ENCODE peak calls at places on chromosome 10, in ten cellular contexts. One of them, this sample, is unnamed.

GRCh38 chr10:103448751-103449150 is 3.4 kb downstream of the CALHM2 start:
- DNase-seq in HFFc6: peak
- DNase-seq in renal cortical epithelial cell: peak
- DNase-seq in posterior vena cava: peak
- DNase-seq in GM04504: peak
- DNase-seq in fibroblast of pulmonary artery: peak
- DNase-seq in iPS-NIHi11: no peak
- DNase-seq in osteoblast: peak
- DNase-seq in adipocyte: peak
- DNase-seq in spleen: no peak
- DNase-seq in this sample: no peak

GRCh38 chr10:53537508-53537907 is 764.9 kb upstream of the MBL2 start:
- DNase-seq in posterior vena cava: no peak
- DNase-seq in renal cortical epithelial cell: no peak
- DNase-seq in osteoblast: no peak
- DNase-seq in fibroblast of pulmonary artery: no peak
- DNase-seq in spleen: no peak
- DNase-seq in adipocyte: no peak
- DNase-seq in iPS-NIHi11: no peak
- DNase-seq in HFFc6: no peak
- DNase-seq in GM04504: no peak
- DNase-seq in this sample: no peak

GRCh38 chr10:68550747-68551411 is 9.3 kb upstream of the TET1 start:
- DNase-seq in adipocyte: peak
- DNase-seq in spleen: no peak
- DNase-seq in renal cortical epithelial cell: peak
- DNase-seq in iPS-NIHi11: peak
- DNase-seq in HFFc6: peak
- DNase-seq in GM04504: peak
- DNase-seq in fibroblast of pulmonary artery: peak
- DNase-seq in posterior vena cava: no peak
- DNase-seq in osteoblast: peak
- DNase-seq in this sample: no peak

GRCh38 chr10:14372616-14373015 is 41.9 kb upstream of the FRMD4A start:
- DNase-seq in HFFc6: no peak
- DNase-seq in adipocyte: no peak
- DNase-seq in osteoblast: no peak
- DNase-seq in GM04504: no peak
- DNase-seq in spleen: no peak
- DNase-seq in posterior vena cava: no peak
- DNase-seq in fibroblast of pulmonary artery: no peak
- DNase-seq in renal cortical epithelial cell: no peak
- DNase-seq in iPS-NIHi11: no peak
- DNase-seq in this sample: no peak

GRCh38 chr10:132742167-132742836 is 43.6 kb downstream of the NKX6-2 start:
- DNase-seq in posterior vena cava: no peak
- DNase-seq in adipocyte: no peak
- DNase-seq in iPS-NIHi11: no peak
- DNase-seq in spleen: no peak
- DNase-seq in renal cortical epithelial cell: no peak
- DNase-seq in osteoblast: no peak
- DNase-seq in GM04504: no peak
- DNase-seq in fibroblast of pulmonary artery: no peak
- DNase-seq in HFFc6: no peak
- DNase-seq in this sample: no peak

GRCh38 chr10:7417103-7417623 is 6.3 kb upstream of the SFMBT2 start:
- DNase-seq in spleen: no peak
- DNase-seq in iPS-NIHi11: no peak
- DNase-seq in osteoblast: no peak
- DNase-seq in fibroblast of pulmonary artery: peak
- DNase-seq in GM04504: no peak
- DNase-seq in adipocyte: peak
- DNase-seq in posterior vena cava: no peak
- DNase-seq in HFFc6: peak
- DNase-seq in renal cortical epithelial cell: peak
- DNase-seq in this sample: no peak

GRCh38 chr10:22552888-22553378 is 161.4 kb downstream of the PIP4K2A start:
- DNase-seq in osteoblast: no peak
- DNase-seq in HFFc6: peak
- DNase-seq in fibroblast of pulmonary artery: peak
- DNase-seq in spleen: no peak
- DNase-seq in iPS-NIHi11: no peak
- DNase-seq in posterior vena cava: no peak
- DNase-seq in renal cortical epithelial cell: peak
- DNase-seq in GM04504: no peak
- DNase-seq in adipocyte: peak
- DNase-seq in this sample: no peak

GRCh38 chr10:437698-438490 is 251.6 kb downstream of the DIP2C start:
- DNase-seq in fibroblast of pulmonary artery: no peak
- DNase-seq in spleen: no peak
- DNase-seq in iPS-NIHi11: no peak
- DNase-seq in adipocyte: no peak
- DNase-seq in osteoblast: no peak
- DNase-seq in HFFc6: no peak
- DNase-seq in posterior vena cava: no peak
- DNase-seq in renal cortical epithelial cell: no peak
- DNase-seq in GM04504: no peak
- DNase-seq in this sample: no peak

GRCh38 chr10:130455791-130456190 is 319.6 kb downstream of the GLRX3 start:
- DNase-seq in fibroblast of pulmonary artery: no peak
- DNase-seq in renal cortical epithelial cell: no peak
- DNase-seq in HFFc6: no peak
- DNase-seq in iPS-NIHi11: no peak
- DNase-seq in spleen: no peak
- DNase-seq in osteoblast: no peak
- DNase-seq in adipocyte: no peak
- DNase-seq in GM04504: no peak
- DNase-seq in posterior vena cava: no peak
- DNase-seq in this sample: no peak

GRCh38 chr10:43461950-43462349 is 25.0 kb downstream of the ZNF487 start:
- DNase-seq in fibroblast of pulmonary artery: peak
- DNase-seq in GM04504: peak
- DNase-seq in osteoblast: peak
- DNase-seq in adipocyte: peak
- DNase-seq in spleen: no peak
- DNase-seq in HFFc6: peak
- DNase-seq in posterior vena cava: no peak
- DNase-seq in renal cortical epithelial cell: peak
- DNase-seq in iPS-NIHi11: peak
- DNase-seq in this sample: no peak

GRCh38 chr10:43203491-43204393 is 63.1 kb downstream of the RASGEF1A start:
- DNase-seq in posterior vena cava: peak
- DNase-seq in fibroblast of pulmonary artery: peak
- DNase-seq in iPS-NIHi11: peak
- DNase-seq in renal cortical epithelial cell: no peak
- DNase-seq in GM04504: no peak
- DNase-seq in HFFc6: no peak
- DNase-seq in spleen: peak
- DNase-seq in osteoblast: peak
- DNase-seq in adipocyte: no peak
- DNase-seq in this sample: peak

GRCh38 chr10:28130267-28130666 is 131.4 kb upstream of the ODAD2 start:
- DNase-seq in spleen: no peak
- DNase-seq in fibroblast of pulmonary artery: peak
- DNase-seq in HFFc6: peak
- DNase-seq in adipocyte: peak
- DNase-seq in GM04504: peak
- DNase-seq in posterior vena cava: no peak
- DNase-seq in renal cortical epithelial cell: peak
- DNase-seq in osteoblast: peak
- DNase-seq in iPS-NIHi11: no peak
- DNase-seq in this sample: no peak

GRCh38 chr10:44260286-44260928 is 124.5 kb downstream of the CXCL12 start:
- DNase-seq in renal cortical epithelial cell: no peak
- DNase-seq in HFFc6: no peak
- DNase-seq in posterior vena cava: no peak
- DNase-seq in adipocyte: no peak
- DNase-seq in spleen: no peak
- DNase-seq in osteoblast: no peak
- DNase-seq in iPS-NIHi11: no peak
- DNase-seq in GM04504: no peak
- DNase-seq in fibroblast of pulmonary artery: no peak
- DNase-seq in this sample: no peak

GRCh38 chr10:34628174-34628802 is 186.8 kb downstream of the PARD3 start:
- DNase-seq in posterior vena cava: peak
- DNase-seq in fibroblast of pulmonary artery: peak
- DNase-seq in iPS-NIHi11: no peak
- DNase-seq in renal cortical epithelial cell: no peak
- DNase-seq in GM04504: no peak
- DNase-seq in adipocyte: peak
- DNase-seq in osteoblast: no peak
- DNase-seq in spleen: no peak
- DNase-seq in HFFc6: no peak
- DNase-seq in this sample: peak

GRCh38 chr10:60388709-60389241 is 900 bp downstream of the ANK3 start:
- DNase-seq in posterior vena cava: no peak
- DNase-seq in GM04504: no peak
- DNase-seq in iPS-NIHi11: no peak
- DNase-seq in adipocyte: no peak
- DNase-seq in renal cortical epithelial cell: peak
- DNase-seq in fibroblast of pulmonary artery: peak
- DNase-seq in HFFc6: no peak
- DNase-seq in osteoblast: no peak
- DNase-seq in spleen: no peak
- DNase-seq in this sample: no peak

GRCh38 chr10:90051053-90051452 is 349.7 kb downstream of the KIF20B start:
- DNase-seq in renal cortical epithelial cell: no peak
- DNase-seq in adipocyte: no peak
- DNase-seq in osteoblast: no peak
- DNase-seq in iPS-NIHi11: no peak
- DNase-seq in HFFc6: no peak
- DNase-seq in fibroblast of pulmonary artery: no peak
- DNase-seq in spleen: no peak
- DNase-seq in posterior vena cava: no peak
- DNase-seq in GM04504: no peak
- DNase-seq in this sample: no peak

GRCh38 chr10:48289652-48290238 is 15.2 kb upstream of the FRMPD2 start:
- DNase-seq in fibroblast of pulmonary artery: peak
- DNase-seq in adipocyte: peak
- DNase-seq in HFFc6: no peak
- DNase-seq in renal cortical epithelial cell: peak
- DNase-seq in iPS-NIHi11: peak
- DNase-seq in GM04504: peak
- DNase-seq in osteoblast: no peak
- DNase-seq in spleen: no peak
- DNase-seq in posterior vena cava: no peak
- DNase-seq in this sample: no peak

GRCh38 chr10:114822771-114823463 is 1.3 kb downstream of the FHIP2A start:
- DNase-seq in renal cortical epithelial cell: peak
- DNase-seq in fibroblast of pulmonary artery: peak
- DNase-seq in osteoblast: peak
- DNase-seq in spleen: no peak
- DNase-seq in HFFc6: peak
- DNase-seq in GM04504: peak
- DNase-seq in iPS-NIHi11: no peak
- DNase-seq in posterior vena cava: no peak
- DNase-seq in adipocyte: peak
- DNase-seq in this sample: no peak

GRCh38 chr10:126185666-126186447 is 202.4 kb downstream of the ADAM12 start:
- DNase-seq in fibroblast of pulmonary artery: no peak
- DNase-seq in renal cortical epithelial cell: no peak
- DNase-seq in adipocyte: no peak
- DNase-seq in posterior vena cava: no peak
- DNase-seq in osteoblast: no peak
- DNase-seq in HFFc6: no peak
- DNase-seq in GM04504: no peak
- DNase-seq in iPS-NIHi11: no peak
- DNase-seq in spleen: no peak
- DNase-seq in this sample: no peak

GRCh38 chr10:1360011-1360580 is 303.9 kb downstream of the WDR37 start:
- DNase-seq in iPS-NIHi11: peak
- DNase-seq in posterior vena cava: peak
- DNase-seq in spleen: no peak
- DNase-seq in adipocyte: no peak
- DNase-seq in GM04504: no peak
- DNase-seq in osteoblast: no peak
- DNase-seq in renal cortical epithelial cell: no peak
- DNase-seq in HFFc6: no peak
- DNase-seq in fibroblast of pulmonary artery: no peak
- DNase-seq in this sample: no peak

GRCh38 chr10:48684792-48685651 is at the start of gene WDFY4:
- DNase-seq in posterior vena cava: no peak
- DNase-seq in adipocyte: no peak
- DNase-seq in HFFc6: no peak
- DNase-seq in spleen: peak
- DNase-seq in osteoblast: no peak
- DNase-seq in renal cortical epithelial cell: no peak
- DNase-seq in fibroblast of pulmonary artery: no peak
- DNase-seq in GM04504: no peak
- DNase-seq in iPS-NIHi11: no peak
- DNase-seq in this sample: no peak

GRCh38 chr10:91032614-91033248 is 111.8 kb upstream of the ANKRD1 start:
- DNase-seq in GM04504: no peak
- DNase-seq in renal cortical epithelial cell: peak
- DNase-seq in HFFc6: no peak
- DNase-seq in iPS-NIHi11: no peak
- DNase-seq in osteoblast: no peak
- DNase-seq in adipocyte: no peak
- DNase-seq in spleen: no peak
- DNase-seq in posterior vena cava: no peak
- DNase-seq in fibroblast of pulmonary artery: peak
- DNase-seq in this sample: no peak

GRCh38 chr10:28332699-28333098 is 29.8 kb upstream of the MPP7 start:
- DNase-seq in osteoblast: no peak
- DNase-seq in fibroblast of pulmonary artery: no peak
- DNase-seq in posterior vena cava: no peak
- DNase-seq in HFFc6: no peak
- DNase-seq in adipocyte: no peak
- DNase-seq in spleen: no peak
- DNase-seq in GM04504: no peak
- DNase-seq in iPS-NIHi11: no peak
- DNase-seq in renal cortical epithelial cell: no peak
- DNase-seq in this sample: no peak

GRCh38 chr10:91759581-91759986 is 38.6 kb upstream of the TNKS2 start:
- DNase-seq in spleen: no peak
- DNase-seq in iPS-NIHi11: no peak
- DNase-seq in GM04504: no peak
- DNase-seq in renal cortical epithelial cell: peak
- DNase-seq in osteoblast: no peak
- DNase-seq in posterior vena cava: no peak
- DNase-seq in fibroblast of pulmonary artery: peak
- DNase-seq in HFFc6: peak
- DNase-seq in adipocyte: no peak
- DNase-seq in this sample: no peak

GRCh38 chr10:124126139-124126538 is 32.7 kb upstream of the CHST15 start:
- DNase-seq in iPS-NIHi11: no peak
- DNase-seq in HFFc6: no peak
- DNase-seq in renal cortical epithelial cell: no peak
- DNase-seq in adipocyte: no peak
- DNase-seq in fibroblast of pulmonary artery: no peak
- DNase-seq in posterior vena cava: no peak
- DNase-seq in GM04504: no peak
- DNase-seq in spleen: no peak
- DNase-seq in osteoblast: peak
- DNase-seq in this sample: peak

GRCh38 chr10:124560377-124560776 is 98.8 kb downstream of the LHPP start:
- DNase-seq in posterior vena cava: peak
- DNase-seq in GM04504: peak
- DNase-seq in osteoblast: peak
- DNase-seq in renal cortical epithelial cell: peak
- DNase-seq in fibroblast of pulmonary artery: peak
- DNase-seq in iPS-NIHi11: no peak
- DNase-seq in adipocyte: peak
- DNase-seq in spleen: peak
- DNase-seq in HFFc6: peak
- DNase-seq in this sample: peak

GRCh38 chr10:8006274-8006999 is 48.1 kb upstream of the GATA3 start:
- DNase-seq in spleen: no peak
- DNase-seq in posterior vena cava: no peak
- DNase-seq in fibroblast of pulmonary artery: no peak
- DNase-seq in renal cortical epithelial cell: no peak
- DNase-seq in adipocyte: no peak
- DNase-seq in HFFc6: no peak
- DNase-seq in iPS-NIHi11: no peak
- DNase-seq in GM04504: no peak
- DNase-seq in osteoblast: no peak
- DNase-seq in this sample: no peak

GRCh38 chr10:131099028-131099427 is 212.5 kb downstream of the TCERG1L start:
- DNase-seq in fibroblast of pulmonary artery: no peak
- DNase-seq in iPS-NIHi11: no peak
- DNase-seq in renal cortical epithelial cell: peak
- DNase-seq in posterior vena cava: no peak
- DNase-seq in GM04504: no peak
- DNase-seq in adipocyte: no peak
- DNase-seq in osteoblast: peak
- DNase-seq in spleen: no peak
- DNase-seq in HFFc6: no peak
- DNase-seq in this sample: peak

This sample was measured in kidney.